ENCODE peak calls at places on chromosomes 1 and 21, in five cellular contexts. V is HFF-Myc, O is left ventricle myocardium inferior, Q is left lung, Y is Peyer's patch. F is an unnamed sample.

GRCh38 chr1:110880708-110881374 is 7.9 kb downstream of the CD53 start:
- DNase-seq in O (no peak), Q (no peak), V (no peak), Y (no peak), F (no peak)

GRCh38 chr21:45078877-45079281 is 4.5 kb downstream of the ADARB1 start:
- DNase-seq in O (no peak), Q (no peak), V (no peak), Y (no peak), F (peak; percentile 72)

GRCh38 chr1:30420519-30421050 is 302.8 kb downstream of the MATN1 start:
- DNase-seq in Y (no peak), V (no peak), Q (no peak), O (no peak), F (no peak)

GRCh38 chr1:66728021-66728420 is 24.2 kb upstream of the DYNLT5 start:
- DNase-seq in V (no peak), Q (no peak), O (no peak), Y (no peak), F (no peak)

GRCh38 chr1:30950700-30951099 is 42.1 kb upstream of the SDC3 start:
- DNase-seq in V (no peak), Y (no peak), Q (no peak), O (no peak), F (no peak)

GRCh38 chr1:183101081-183101480 is 77.9 kb downstream of the LAMC1 start:
- DNase-seq in O (no peak), Y (no peak), V (no peak), Q (no peak), F (no peak)

GRCh38 chr21:20943476-20944085 is 54.6 kb upstream of the NCAM2 start:
- DNase-seq in Y (no peak), O (no peak), V (no peak), Q (no peak), F (no peak)

GRCh38 chr1:21638531-21639341 is 30.4 kb downstream of the RAP1GAP start:
- DNase-seq in V (no peak), Y (peak; percentile 59), Q (no peak), O (peak; percentile 22), F (no peak)

GRCh38 chr21:45330075-45330781 is 42.5 kb upstream of the POFUT2 start:
- DNase-seq in O (peak; percentile 12), Q (peak; percentile 89), Y (peak; percentile 57), V (no peak), F (peak; percentile 67)

GRCh38 chr1:38152351-38153082 is 105.9 kb upstream of the POU3F1 start:
- DNase-seq in V (peak; percentile 49), Y (no peak), O (no peak), Q (no peak), F (no peak)

GRCh38 chr21:44441581-44442265 is 13.6 kb upstream of the LRRC3 start:
- DNase-seq in O (no peak), V (no peak), Q (peak; percentile 71), Y (peak; percentile 26), F (no peak)

GRCh38 chr1:96059736-96060135 is 661.8 kb upstream of the PTBP2 start:
- DNase-seq in O (no peak), Q (no peak), V (no peak), Y (no peak), F (no peak)

GRCh38 chr1:177871633-177872562 is 98.0 kb downstream of the SEC16B start:
- DNase-seq in Y (no peak), Q (no peak), O (no peak), V (no peak), F (no peak)

GRCh38 chr1:205510308-205510950 is 6.0 kb downstream of the CDK18 start:
- DNase-seq in Q (no peak), O (peak; percentile 67), V (no peak), Y (no peak), F (no peak)

GRCh38 chr1:183090386-183091006 is 67.3 kb downstream of the LAMC1 start:
- DNase-seq in Y (no peak), Q (no peak), O (peak; percentile 67), V (no peak), F (no peak)

GRCh38 chr21:35563885-35564451 is 496.4 kb downstream of the SETD4 start:
- DNase-seq in O (peak; percentile 66), Y (no peak), Q (no peak), V (peak; percentile 54), F (peak; percentile 98)

GRCh38 chr1:97781762-97782337 is 139.0 kb downstream of the DPYD start:
- DNase-seq in O (no peak), Q (no peak), Y (no peak), V (no peak), F (no peak)

GRCh38 chr1:175708787-175709186 is 34.6 kb downstream of the TNR start:
- DNase-seq in V (no peak), Q (no peak), O (no peak), Y (no peak), F (no peak)

GRCh38 chr1:36156329-36157114 is 562 bp downstream of the MAP7D1 start:
- DNase-seq in Y (peak; percentile 67), Q (peak; percentile 91), V (no peak), O (peak; percentile 77), F (no peak)

GRCh38 chr1:181126871-181127587 is 38.5 kb downstream of the IER5 start:
- DNase-seq in O (no peak), Q (no peak), V (no peak), Y (peak; percentile 69), F (no peak)

GRCh38 chr1:18535391-18536210 is 54.9 kb downstream of the KLHDC7A start:
- DNase-seq in Q (no peak), Y (peak; percentile 58), V (no peak), O (no peak), F (no peak)

GRCh38 chr21:15080504-15080903 is 15.7 kb upstream of the NRIP1 start:
- DNase-seq in Y (no peak), V (no peak), Q (no peak), O (no peak), F (no peak)

GRCh38 chr21:37364722-37365121 is 1.9 kb upstream of the DYRK1A start:
- DNase-seq in Y (no peak), V (no peak), O (no peak), Q (no peak), F (no peak)

GRCh38 chr1:63327417-63328139 is 5.2 kb downstream of the FOXD3 start:
- DNase-seq in Q (peak; percentile 88), Y (peak; percentile 76), V (peak; percentile 42), O (no peak), F (no peak)

GRCh38 chr1:210446479-210446878 is 117.8 kb downstream of the HHAT start:
- DNase-seq in O (no peak), Y (no peak), V (peak; percentile 24), Q (no peak), F (no peak)

GRCh38 chr1:70361727-70362413 is 7.3 kb upstream of the ANKRD13C start:
- DNase-seq in O (no peak), Y (no peak), Q (no peak), V (no peak), F (no peak)

GRCh38 chr1:19208710-19209438 is 1.2 kb downstream of the UBR4 start:
- DNase-seq in O (no peak), Y (no peak), V (no peak), Q (no peak), F (no peak)

GRCh38 chr1:162248854-162249535 is 127.7 kb downstream of the SPATA46 start:
- DNase-seq in V (no peak), O (no peak), Q (no peak), Y (no peak), F (no peak)

GRCh38 chr21:38478782-38479181 is 19.5 kb downstream of the ERG start:
- DNase-seq in O (no peak), Y (no peak), V (no peak), Q (no peak), F (peak; percentile 64)

GRCh38 chr1:38549191-38549590 is 310.4 kb downstream of the RRAGC start:
- DNase-seq in V (no peak), Q (no peak), Y (no peak), O (no peak), F (no peak)

GRCh38 chr1:24420547-24420946 is 4.9 kb downstream of the NIPAL3 start:
- DNase-seq in Q (no peak), V (no peak), Y (no peak), O (no peak), F (no peak)

GRCh38 chr1:229365574-229365973 is 22.7 kb upstream of the CCSAP start:
- DNase-seq in O (no peak), Y (no peak), Q (no peak), V (no peak), F (no peak)

GRCh38 chr1:229364216-229365065 is 21.6 kb upstream of the CCSAP start:
- DNase-seq in Y (no peak), O (no peak), Q (no peak), V (no peak), F (no peak)

GRCh38 chr1:229360417-229360816 is 17.6 kb upstream of the CCSAP start:
- DNase-seq in Q (no peak), V (no peak), O (no peak), Y (no peak), F (no peak)

GRCh38 chr1:229368347-229368746 is 25.5 kb upstream of the CCSAP start:
- DNase-seq in Q (no peak), O (no peak), Y (no peak), V (no peak), F (no peak)

GRCh38 chr1:229363723-229364122 is 20.9 kb upstream of the CCSAP start:
- DNase-seq in Y (no peak), Q (no peak), V (no peak), O (no peak), F (no peak)
- H3K4me3 ChIP-seq in Y (no peak overlapping the region), Q (no peak overlapping the region), V (no peak overlapping the region), O (no peak overlapping the region), F (no peak overlapping the region)

GRCh38 chr1:8026153-8026975 is at the start of gene ERRFI1:
- DNase-seq in Q (peak; percentile 97), O (peak; percentile 97), Y (peak; percentile 97), V (peak; percentile 65), F (peak; percentile 71)
- TF ChIP-seq CTCF in Q (no peak), O (no peak), Y (no peak), V (no peak), F (no peak)

GRCh38 chr1:207826557-207827487 is 75.0 kb downstream of the CD46 start:
- DNase-seq in O (no peak), Y (peak; percentile 73), V (no peak), Q (no peak), F (no peak)

GRCh38 chr1:207823880-207824566 is 72.2 kb downstream of the CD46 start:
- DNase-seq in Q (peak; percentile 80), Y (peak; percentile 77), O (peak; percentile 75), V (no peak), F (peak; percentile 99)

GRCh38 chr1:207825719-207826556 is 74.1 kb downstream of the CD46 start:
- DNase-seq in Q (peak; percentile 94), V (no peak), O (peak; percentile 69), Y (no peak), F (no peak)

GRCh38 chr1:207824691-207825090 is 72.8 kb downstream of the CD46 start:
- DNase-seq in Q (no peak), V (no peak), Y (no peak), O (no peak), F (no peak)

GRCh38 chr1:207825296-207825695 is 73.4 kb downstream of the CD46 start:
- DNase-seq in Q (no peak), V (no peak), O (no peak), Y (no peak), F (no peak)
- H3K4me3 ChIP-seq in Q (peak overlapping the region; percentile 22), V (no peak overlapping the region), O (peak overlapping the region; percentile 78), Y (peak overlapping the region; percentile 45), F (no peak overlapping the region)

GRCh38 chr1:1302006-1302430 is 5.7 kb downstream of the ACAP3 start:
- DNase-seq in V (no peak), Q (no peak), O (no peak), Y (no peak), F (no peak)
- TF ChIP-seq CTCF in V (peak; percentile 57), Q (peak; percentile 35), O (peak; percentile 46), Y (no peak), F (peak; percentile 53)

F was measured in AG09309.